ENCODE peak calls at places on chromosomes 16 and 17, in six cellular contexts. One of them, this sample, is unnamed.

GRCh38 chr16:48537275-48537674 is 72.7 kb downstream of the N4BP1 start:
- DNase-seq in CD4-positive, alpha-beta T cell: no peak
- DNase-seq in GM23338: no peak
- DNase-seq in tibial artery: no peak
- DNase-seq in WTC11: no peak
- DNase-seq in osteocyte: peak
- DNase-seq in this sample: no peak

GRCh38 chr16:69833357-69833781 is 71.2 kb downstream of the WWP2 start:
- DNase-seq in osteocyte: no peak
- DNase-seq in CD4-positive, alpha-beta T cell: no peak
- DNase-seq in tibial artery: no peak
- DNase-seq in WTC11: no peak
- DNase-seq in GM23338: no peak
- DNase-seq in this sample: no peak

GRCh38 chr17:64216385-64217248 is 46.4 kb downstream of the TEX2 start:
- DNase-seq in tibial artery: no peak
- DNase-seq in WTC11: peak
- DNase-seq in GM23338: peak
- DNase-seq in CD4-positive, alpha-beta T cell: no peak
- DNase-seq in osteocyte: no peak
- DNase-seq in this sample: peak

GRCh38 chr16:12252616-12253015 is 276.1 kb downstream of the SNX29 start:
- DNase-seq in CD4-positive, alpha-beta T cell: no peak
- DNase-seq in osteocyte: no peak
- DNase-seq in WTC11: no peak
- DNase-seq in GM23338: no peak
- DNase-seq in tibial artery: no peak
- DNase-seq in this sample: no peak

GRCh38 chr17:9974460-9975381 is 69.7 kb upstream of the RCVRN start:
- DNase-seq in GM23338: no peak
- DNase-seq in osteocyte: no peak
- DNase-seq in CD4-positive, alpha-beta T cell: no peak
- DNase-seq in tibial artery: no peak
- DNase-seq in WTC11: no peak
- DNase-seq in this sample: no peak

GRCh38 chr17:78715000-78715771 is 66.9 kb downstream of the CYTH1 start:
- DNase-seq in WTC11: no peak
- DNase-seq in CD4-positive, alpha-beta T cell: no peak
- DNase-seq in GM23338: no peak
- DNase-seq in tibial artery: no peak
- DNase-seq in osteocyte: no peak
- DNase-seq in this sample: no peak

GRCh38 chr16:75942901-75943300 is 216.6 kb upstream of the CPHXL start:
- DNase-seq in osteocyte: no peak
- DNase-seq in WTC11: no peak
- DNase-seq in GM23338: no peak
- DNase-seq in tibial artery: no peak
- DNase-seq in CD4-positive, alpha-beta T cell: no peak
- DNase-seq in this sample: peak

GRCh38 chr17:44210342-44211192 is 8.9 kb downstream of the UBTF start:
- DNase-seq in tibial artery: peak
- DNase-seq in osteocyte: peak
- DNase-seq in WTC11: peak
- DNase-seq in GM23338: peak
- DNase-seq in CD4-positive, alpha-beta T cell: peak
- DNase-seq in this sample: no peak

GRCh38 chr17:78416311-78416711 is 37.9 kb downstream of the PGS1 start:
- DNase-seq in CD4-positive, alpha-beta T cell: no peak
- DNase-seq in GM23338: no peak
- DNase-seq in tibial artery: no peak
- DNase-seq in osteocyte: no peak
- DNase-seq in WTC11: no peak
- DNase-seq in this sample: no peak

DNA sequence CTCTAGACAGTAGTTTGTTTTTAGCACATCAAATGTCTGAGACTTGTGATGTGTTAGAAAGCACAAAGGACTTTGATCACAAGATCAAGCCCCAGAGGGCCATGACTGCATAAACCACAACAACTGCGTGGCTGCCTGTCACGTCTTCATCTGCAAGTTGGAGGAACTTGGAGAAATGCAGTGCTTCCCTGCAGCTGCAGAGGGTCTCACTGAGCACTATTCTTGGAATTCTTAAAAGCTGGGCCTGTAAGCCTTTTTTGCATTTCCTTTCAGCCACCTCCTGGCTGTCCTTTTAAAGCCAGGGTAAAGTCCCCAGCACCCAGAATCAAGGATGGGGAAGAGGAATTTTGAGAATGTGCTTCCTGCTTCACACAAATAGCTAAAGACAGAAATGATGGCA is 431.3 kb downstream of the MAF start:
- DNase-seq in osteocyte: no peak
- DNase-seq in CD4-positive, alpha-beta T cell: no peak
- DNase-seq in GM23338: peak
- DNase-seq in WTC11: peak
- DNase-seq in tibial artery: no peak
- DNase-seq in this sample: no peak
- TF ChIP-seq CTCF in osteocyte: no peak
- TF ChIP-seq CTCF in CD4-positive, alpha-beta T cell: no peak
- TF ChIP-seq CTCF in GM23338: peak
- TF ChIP-seq CTCF in WTC11: no peak
- TF ChIP-seq CTCF in tibial artery: no peak
- TF ChIP-seq CTCF in this sample: no peak

GRCh38 chr16:2467301-2468141 is 3.6 kb upstream of the NTN3 start:
- DNase-seq in tibial artery: peak
- DNase-seq in CD4-positive, alpha-beta T cell: no peak
- DNase-seq in osteocyte: no peak
- DNase-seq in WTC11: peak
- DNase-seq in GM23338: peak
- DNase-seq in this sample: peak

GRCh38 chr16:2469399-2470233 is 1.5 kb upstream of the NTN3 start:
- DNase-seq in osteocyte: no peak
- DNase-seq in CD4-positive, alpha-beta T cell: no peak
- DNase-seq in tibial artery: no peak
- DNase-seq in WTC11: no peak
- DNase-seq in GM23338: no peak
- DNase-seq in this sample: no peak

GRCh38 chr16:2466667-2467300 is 4.3 kb upstream of the NTN3 start:
- DNase-seq in tibial artery: no peak
- DNase-seq in WTC11: no peak
- DNase-seq in osteocyte: no peak
- DNase-seq in CD4-positive, alpha-beta T cell: no peak
- DNase-seq in GM23338: no peak
- DNase-seq in this sample: no peak

GRCh38 chr16:2468725-2469398 is 2.2 kb upstream of the NTN3 start:
- DNase-seq in osteocyte: no peak
- DNase-seq in tibial artery: no peak
- DNase-seq in CD4-positive, alpha-beta T cell: no peak
- DNase-seq in WTC11: peak
- DNase-seq in GM23338: peak
- DNase-seq in this sample: no peak

DNA sequence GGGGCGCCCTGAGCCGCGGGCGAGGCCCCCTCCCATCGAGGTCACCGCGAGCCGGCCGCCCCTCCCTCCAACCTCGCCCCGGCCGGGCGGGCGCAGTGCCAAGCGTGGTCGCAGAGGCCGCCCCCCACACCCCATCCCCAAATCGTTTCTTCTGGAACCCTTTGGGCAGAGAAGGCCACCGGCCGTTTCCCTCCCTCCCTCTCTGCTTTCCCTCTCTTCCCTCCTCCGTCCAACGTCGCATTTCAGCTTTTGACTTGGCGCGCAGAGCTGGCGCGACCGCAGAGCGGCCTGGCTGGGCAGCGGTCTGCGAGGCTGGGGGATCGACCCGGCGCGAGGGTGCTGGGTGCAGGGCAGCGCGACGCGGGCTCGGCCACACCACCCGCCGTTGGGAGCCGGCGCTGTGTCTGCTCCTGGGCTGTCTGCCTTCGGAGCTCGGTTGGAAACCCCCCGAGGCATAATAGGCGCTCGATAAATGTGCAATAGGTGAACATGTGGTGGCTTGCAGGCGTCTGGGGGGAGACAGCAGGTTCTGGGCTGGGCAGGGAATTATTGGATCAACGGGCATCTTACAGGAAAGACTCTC is 2.9 kb upstream of the NTN3 start:
- DNase-seq in CD4-positive, alpha-beta T cell: no peak
- DNase-seq in WTC11: peak
- DNase-seq in osteocyte: no peak
- DNase-seq in tibial artery: no peak
- DNase-seq in GM23338: peak
- DNase-seq in this sample: peak
- TF ChIP-seq CTCF in CD4-positive, alpha-beta T cell: no peak
- TF ChIP-seq CTCF in WTC11: no peak
- TF ChIP-seq CTCF in osteocyte: no peak
- TF ChIP-seq CTCF in tibial artery: no peak
- TF ChIP-seq CTCF in GM23338: no peak
- TF ChIP-seq CTCF in this sample: no peak

GRCh38 chr17:76714336-76714735 is 3.6 kb upstream of the MXRA7 start:
- DNase-seq in CD4-positive, alpha-beta T cell: no peak
- DNase-seq in GM23338: no peak
- DNase-seq in osteocyte: no peak
- DNase-seq in tibial artery: peak
- DNase-seq in WTC11: no peak
- DNase-seq in this sample: no peak

GRCh38 chr17:76714822-76715461 is 4.2 kb upstream of the MXRA7 start:
- DNase-seq in GM23338: peak
- DNase-seq in CD4-positive, alpha-beta T cell: peak
- DNase-seq in tibial artery: peak
- DNase-seq in osteocyte: peak
- DNase-seq in WTC11: peak
- DNase-seq in this sample: peak

GRCh38 chr17:76716834-76717205 is 6.1 kb upstream of the MXRA7 start:
- DNase-seq in CD4-positive, alpha-beta T cell: no peak
- DNase-seq in osteocyte: no peak
- DNase-seq in GM23338: no peak
- DNase-seq in tibial artery: peak
- DNase-seq in WTC11: no peak
- DNase-seq in this sample: peak

GRCh38 chr17:76715462-76715830 is 4.7 kb upstream of the MXRA7 start:
- DNase-seq in CD4-positive, alpha-beta T cell: no peak
- DNase-seq in tibial artery: peak
- DNase-seq in WTC11: no peak
- DNase-seq in GM23338: no peak
- DNase-seq in osteocyte: no peak
- DNase-seq in this sample: no peak

GRCh38 chr17:76716146-76716833 is 5.5 kb upstream of the MXRA7 start:
- DNase-seq in WTC11: no peak
- DNase-seq in tibial artery: peak
- DNase-seq in osteocyte: no peak
- DNase-seq in GM23338: no peak
- DNase-seq in CD4-positive, alpha-beta T cell: no peak
- DNase-seq in this sample: peak
- TF ChIP-seq CTCF in WTC11: no peak
- TF ChIP-seq CTCF in tibial artery: no peak
- TF ChIP-seq CTCF in osteocyte: no peak
- TF ChIP-seq CTCF in GM23338: no peak
- TF ChIP-seq CTCF in CD4-positive, alpha-beta T cell: no peak
- TF ChIP-seq CTCF in this sample: no peak

GRCh38 chr17:77173104-77173503 is 32.3 kb downstream of the SEC14L1 start:
- DNase-seq in CD4-positive, alpha-beta T cell: no peak
- DNase-seq in WTC11: no peak
- DNase-seq in tibial artery: no peak
- DNase-seq in GM23338: no peak
- DNase-seq in osteocyte: no peak
- DNase-seq in this sample: no peak
- TF ChIP-seq CTCF in CD4-positive, alpha-beta T cell: no peak
- TF ChIP-seq CTCF in WTC11: no peak
- TF ChIP-seq CTCF in tibial artery: no peak
- TF ChIP-seq CTCF in GM23338: no peak
- TF ChIP-seq CTCF in osteocyte: no peak
- TF ChIP-seq CTCF in this sample: no peak

GRCh38 chr16:7304932-7305331 is 27.7 kb upstream of the RBFOX1 start:
- DNase-seq in tibial artery: no peak
- DNase-seq in osteocyte: no peak
- DNase-seq in WTC11: no peak
- DNase-seq in CD4-positive, alpha-beta T cell: no peak
- DNase-seq in GM23338: no peak
- DNase-seq in this sample: no peak

GRCh38 chr16:7303677-7304200 is 28.9 kb upstream of the RBFOX1 start:
- DNase-seq in WTC11: no peak
- DNase-seq in CD4-positive, alpha-beta T cell: no peak
- DNase-seq in osteocyte: no peak
- DNase-seq in tibial artery: no peak
- DNase-seq in GM23338: peak
- DNase-seq in this sample: no peak

GRCh38 chr16:7304257-7304656 is 28.4 kb upstream of the RBFOX1 start:
- DNase-seq in WTC11: no peak
- DNase-seq in tibial artery: no peak
- DNase-seq in CD4-positive, alpha-beta T cell: no peak
- DNase-seq in osteocyte: no peak
- DNase-seq in GM23338: no peak
- DNase-seq in this sample: no peak

DNA sequence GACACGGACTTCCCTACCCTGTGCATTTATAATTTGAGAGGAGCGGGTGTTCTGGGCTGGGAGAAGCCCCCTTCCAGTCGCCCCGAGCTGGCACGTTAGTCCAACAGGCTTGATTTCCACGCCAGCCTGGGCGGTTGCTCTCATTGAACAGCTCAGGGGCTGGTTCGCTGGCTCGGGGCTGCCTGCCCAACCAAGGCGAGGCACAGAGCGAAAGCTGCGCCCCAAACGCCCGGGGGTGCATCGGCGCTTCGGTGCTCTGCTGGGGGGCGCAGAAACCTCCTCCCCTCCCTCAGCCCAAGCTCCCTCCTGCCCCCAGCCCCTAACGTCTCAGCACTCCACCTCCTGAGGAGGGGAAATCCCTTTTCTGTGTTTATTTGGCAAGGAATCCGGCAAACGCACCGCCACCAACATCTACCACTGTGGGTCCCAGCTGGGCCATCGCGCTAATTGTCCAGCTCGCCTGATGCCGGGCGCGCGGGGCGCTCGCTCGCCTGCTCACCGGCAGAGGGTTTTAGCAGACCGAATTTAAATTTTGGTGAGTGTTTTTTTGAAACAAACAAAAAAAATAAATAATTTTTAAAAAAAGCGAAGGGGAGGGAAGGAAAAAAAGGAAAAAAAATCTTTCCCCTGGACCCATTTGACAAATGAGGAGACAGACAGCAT is 29.5 kb upstream of the RBFOX1 start:
- DNase-seq in tibial artery: no peak
- DNase-seq in WTC11: no peak
- DNase-seq in CD4-positive, alpha-beta T cell: no peak
- DNase-seq in osteocyte: no peak
- DNase-seq in GM23338: peak
- DNase-seq in this sample: no peak
- TF ChIP-seq CTCF in tibial artery: no peak
- TF ChIP-seq CTCF in WTC11: no peak
- TF ChIP-seq CTCF in CD4-positive, alpha-beta T cell: no peak
- TF ChIP-seq CTCF in osteocyte: no peak
- TF ChIP-seq CTCF in GM23338: no peak
- TF ChIP-seq CTCF in this sample: no peak

This sample was measured in MCF 10A.